ENCODE peak calls at places on chromosomes 5 and 9, in four cellular contexts. G is IMR-90, C is A549, F is heart left ventricle. U is an unnamed sample.

GRCh38 chr9:107016383-107016782 is 153.4 kb downstream of the ZNF462 start:
- DNase-seq in F (no peak), C (no peak), G (no peak), U (no peak)

GRCh38 chr5:56951946-56952691 is at the start of gene MIER3:
- DNase-seq in C (peak; percentile 83), G (peak; percentile 67), F (peak; percentile 88), U (peak; percentile 56)

GRCh38 chr9:92395617-92396016 is 8.8 kb downstream of the OGN start:
- DNase-seq in F (no peak), C (no peak), G (no peak), U (no peak)

GRCh38 chr5:178526796-178527457 is 63.3 kb downstream of the COL23A1 start:
- DNase-seq in F (no peak), G (no peak), C (no peak), U (no peak)

GRCh38 chr5:120769291-120769872 is 305.3 kb downstream of the PRR16 start:
- DNase-seq in F (no peak), G (peak; percentile 54), C (no peak), U (no peak)

GRCh38 chr5:90131734-90132133 is 277.8 kb downstream of the CETN3 start:
- DNase-seq in C (no peak), F (no peak), G (no peak), U (no peak)

GRCh38 chr9:125820100-125820804 is 73.1 kb downstream of the PBX3 start:
- DNase-seq in G (no peak), F (no peak), C (no peak), U (no peak)

GRCh38 chr9:93223241-93224180 is 39.6 kb downstream of the WNK2 start:
- DNase-seq in F (peak; percentile 21), C (peak; percentile 65), G (peak; percentile 63), U (peak; percentile 41)

GRCh38 chr9:137138058-137138697 is 776 bp upstream of the GRIN1 start:
- DNase-seq in G (no peak), C (no peak), F (no peak), U (no peak)

GRCh38 chr5:122501087-122501435 is 189.0 kb downstream of the SNCAIP start:
- DNase-seq in F (no peak), C (no peak), G (peak; percentile 33), U (no peak)

GRCh38 chr9:8361364-8361763 is 561.8 kb upstream of the DMAC1 start:
- DNase-seq in G (no peak), C (no peak), F (no peak), U (no peak)
- TF ChIP-seq CTCF in G (no peak), C (no peak), F (no peak), U (no peak)

DNA sequence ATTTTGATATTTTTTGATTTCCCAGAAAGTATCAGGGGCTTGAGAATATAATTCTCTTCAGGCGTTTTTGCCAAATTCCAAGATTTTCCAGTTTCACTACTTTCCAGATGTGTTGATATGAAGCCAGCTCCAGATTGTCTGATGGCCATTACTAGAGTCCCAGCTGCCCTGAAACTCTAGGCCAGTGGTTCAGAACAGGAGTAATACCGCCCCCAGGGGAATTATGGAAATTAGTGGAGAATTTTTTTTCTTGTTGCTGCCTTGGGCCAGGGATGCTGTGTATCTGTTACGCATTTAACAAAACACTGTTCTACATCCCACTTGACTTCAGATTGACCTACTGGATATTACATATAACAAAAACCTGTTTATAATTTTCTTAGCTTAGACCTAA is 88.6 kb downstream of the KCNN2 start:
- DNase-seq in C (peak; percentile 2), G (peak; percentile 8), F (no peak), U (no peak)
- H3K27ac ChIP-seq in C (no peak overlapping the region), G (no peak overlapping the region), F (no peak overlapping the region), U (no peak overlapping the region)

GRCh38 chr5:171310334-171310815 is 1.3 kb downstream of the TLX3 start:
- DNase-seq in G (no peak), C (no peak), F (no peak), U (no peak)
- H3K4me3 ChIP-seq in G (no peak overlapping the region), C (no peak overlapping the region), F (no peak overlapping the region), U (no peak overlapping the region)

DNA sequence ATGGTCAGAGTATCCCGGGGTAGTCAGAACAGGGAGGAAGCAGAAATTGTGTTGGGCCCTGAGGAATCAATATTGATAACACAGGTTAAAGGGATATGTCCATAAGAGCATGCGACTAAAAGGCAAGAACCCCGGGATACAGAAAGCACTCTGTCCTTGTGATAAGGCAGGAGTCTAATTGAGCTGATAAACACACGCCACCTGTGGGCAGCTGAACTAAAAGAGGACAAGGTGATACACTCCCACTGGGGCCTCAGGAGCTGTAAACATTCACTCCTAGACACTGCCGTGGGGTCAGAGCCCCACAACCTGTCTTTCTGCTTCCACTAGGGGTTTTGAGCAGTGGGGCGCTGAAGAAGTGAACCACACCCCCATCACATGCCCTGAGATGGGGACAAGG is 144.7 kb upstream of the MPDZ start:
- DNase-seq in G (no peak), C (no peak), F (no peak), U (no peak)
- TF ChIP-seq CTCF in G (no peak), C (no peak), F (no peak), U (no peak)

GRCh38 chr5:168353216-168353957 is 61.9 kb downstream of the WWC1 start:
- DNase-seq in G (peak; percentile 39), C (no peak), F (no peak), U (no peak)
- H3K27ac ChIP-seq in G (no peak overlapping the region), C (peak overlapping the region; percentile 67), F (no peak overlapping the region), U (no peak overlapping the region)

GRCh38 chr5:163887854-163888253 is 382.4 kb downstream of the MAT2B start:
- DNase-seq in C (no peak), F (no peak), G (no peak), U (no peak)

GRCh38 chr5:163889369-163889768 is 383.9 kb downstream of the MAT2B start:
- DNase-seq in G (peak; percentile 88), C (no peak), F (no peak), U (no peak)

GRCh38 chr5:163888366-163888765 is 382.9 kb downstream of the MAT2B start:
- DNase-seq in F (no peak), C (no peak), G (peak; percentile 30), U (no peak)

GRCh38 chr5:163893301-163893700 is 387.9 kb downstream of the MAT2B start:
- DNase-seq in G (peak; percentile 41), C (no peak), F (no peak), U (no peak)

DNA sequence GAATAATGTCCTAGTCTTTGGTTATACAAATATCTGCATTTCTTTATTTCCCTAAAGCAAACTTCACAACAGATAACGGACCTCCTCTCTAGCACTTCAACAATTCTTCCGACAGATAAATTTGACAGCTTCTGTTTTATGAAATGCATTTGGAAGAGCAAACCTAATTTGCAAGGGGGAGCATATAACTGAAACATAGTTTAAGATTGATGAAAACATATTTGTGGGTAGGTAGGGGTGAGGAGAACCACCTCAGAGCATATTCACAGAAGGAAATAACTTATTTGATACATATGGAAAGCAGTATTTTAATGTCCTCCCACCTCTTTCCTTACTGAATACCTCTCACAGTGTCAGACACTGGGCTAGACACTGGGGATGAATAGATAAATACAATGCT is 384.8 kb downstream of the MAT2B start:
- DNase-seq in G (peak; percentile 12), F (no peak), C (no peak), U (no peak)
- H3K4me3 ChIP-seq in G (no peak overlapping the region), F (no peak overlapping the region), C (no peak overlapping the region), U (no peak overlapping the region)

GRCh38 chr5:99060306-99061261 is 131.8 kb upstream of the CHD1 start:
- DNase-seq in G (peak; percentile 65), C (peak; percentile 60), F (peak; percentile 84), U (peak; percentile 72)
- TF ChIP-seq CTCF in G (peak; percentile 85), C (peak; percentile 90), F (peak; percentile 84), U (peak; percentile 90)

GRCh38 chr5:39092581-39093350 is 18.6 kb upstream of the RICTOR start:
- DNase-seq in F (no peak), G (peak; percentile 61), C (no peak), U (no peak)

GRCh38 chr5:39091940-39092580 is 17.9 kb upstream of the RICTOR start:
- DNase-seq in F (no peak), G (no peak), C (no peak), U (no peak)

DNA sequence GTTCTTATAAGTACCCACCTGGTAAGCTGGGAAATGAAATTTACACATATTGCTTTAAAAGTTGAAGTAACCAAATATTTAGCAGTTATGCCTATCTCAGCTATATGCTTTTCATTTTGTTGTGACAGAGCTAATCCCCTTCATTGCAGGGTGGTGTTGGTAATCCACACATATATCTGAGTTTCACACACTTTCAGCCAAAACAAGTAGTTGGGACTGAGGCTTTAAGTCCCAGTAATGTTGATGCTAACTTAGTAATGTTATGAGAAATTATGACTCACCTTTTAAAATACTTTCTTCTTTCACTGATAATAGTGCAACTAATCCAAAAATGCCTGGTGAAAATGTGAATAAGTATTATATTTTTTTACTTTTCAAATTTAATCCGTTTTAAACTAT is 19.2 kb upstream of the RICTOR start:
- DNase-seq in C (no peak), F (no peak), G (peak; percentile 64), U (peak; percentile 36)
- H3K27ac ChIP-seq in C (peak overlapping the region; percentile 84), F (no peak overlapping the region), G (no peak overlapping the region), U (peak overlapping the region; percentile 36)